ENCODE peak calls at places on chromosomes 11 and 22, in five cellular contexts. P is CD4-positive, alpha-beta T cell; R is GDM1; H is upper lobe of right lung; X is dorsolateral prefrontal cortex. M is an unnamed sample.

GRCh38 chr11:120863359-120863758 is 160.5 kb upstream of the TBCEL start:
- DNase-seq in P (no peak), R (no peak), H (no peak), X (no peak), M (no peak)

GRCh38 chr22:37485006-37485713 is 1.0 kb downstream of the MFNG start:
- DNase-seq in P (peak), R (peak), H (peak), X (no peak), M (no peak)

GRCh38 chr22:27100323-27100722 is 442.9 kb downstream of the MIAT start:
- DNase-seq in P (no peak), R (no peak), H (no peak), X (no peak), M (no peak)

GRCh38 chr11:116851631-116852030 is 14.2 kb upstream of the APOA1 start:
- DNase-seq in P (no peak), R (peak), H (no peak), X (no peak), M (no peak)

GRCh38 chr11:117458275-117459120 is 130.8 kb downstream of the CEP164 start:
- DNase-seq in P (no peak), R (no peak), H (no peak), X (no peak), M (no peak)

GRCh38 chr11:120168108-120168959 is 30.4 kb upstream of the TRIM29 start:
- DNase-seq in P (no peak), R (no peak), H (peak), X (no peak), M (no peak)

GRCh38 chr11:1772270-1773130 is 8.8 kb upstream of the CTSD start:
- DNase-seq in P (no peak), R (peak), H (peak), X (no peak), M (no peak)

GRCh38 chr22:32380991-32381390 is 23.3 kb downstream of the RFPL3 start:
- DNase-seq in P (no peak), R (no peak), H (no peak), X (no peak), M (no peak)

GRCh38 chr11:70434813-70435300 is 36.5 kb downstream of the CTTN start:
- DNase-seq in P (no peak), R (no peak), H (no peak), X (no peak), M (no peak)

M was measured in hypothalamus.